ENCODE peak calls at places on chromosomes 7 and 10, in ten cellular contexts. I is foreskin fibroblast; W is PC-3; P is CD4-positive, alpha-beta T cell; M is mucosa of descending colon; V is heart right ventricle; N is esophagus muscularis mucosa; T is nephron progenitor cell; H is epithelial cell of esophagus; O is tibial artery. Z is an unnamed sample.
A peak's percentile ranks its signal among the peaks of the same experiment; 100 is the strongest.

GRCh38 chr10:111082102-111082975 is 5.5 kb downstream of the ADRA2A start:
- DNase-seq in P (no peak), I (no peak), V (no peak), T (no peak), M (no peak), N (peak; percentile 89), H (no peak), O (no peak), W (no peak), Z (no peak)

GRCh38 chr10:76113952-76114351 is 682.5 kb downstream of the LRMDA start:
- DNase-seq in N (no peak), V (no peak), T (peak; percentile 11), H (peak; percentile 91), W (peak; percentile 98), P (no peak), I (no peak), M (no peak), O (no peak), Z (no peak)

GRCh38 chr7:51126813-51127617 is 189.6 kb downstream of the COBL start:
- DNase-seq in M (no peak), T (no peak), I (no peak), O (no peak), N (peak; percentile 88), H (no peak), P (no peak), W (no peak), V (no peak), Z (no peak)

GRCh38 chr10:809671-810350 is 120.3 kb upstream of the DIP2C start:
- DNase-seq in M (no peak), P (no peak), W (no peak), V (peak; percentile 75), H (no peak), I (no peak), T (no peak), N (no peak), O (no peak), Z (no peak)

GRCh38 chr7:98265841-98266271 is 13.8 kb upstream of the TECPR1 start:
- DNase-seq in V (no peak), T (no peak), W (no peak), N (no peak), O (no peak), I (peak; percentile 75), P (no peak), M (no peak), H (no peak), Z (no peak)

GRCh38 chr7:141737118-141737835 is 881 bp upstream of the SSBP1 start:
- DNase-seq in P (no peak), M (peak; percentile 39), O (no peak), N (no peak), V (no peak), H (peak; percentile 63), I (peak; percentile 4), T (no peak), W (peak; percentile 8), Z (no peak)

GRCh38 chr7:47951374-47951773 is 3.1 kb upstream of the PKD1L1 start:
- DNase-seq in V (no peak), T (no peak), M (no peak), O (no peak), I (no peak), N (no peak), P (no peak), W (peak; percentile 58), H (no peak), Z (no peak)

GRCh38 chr7:157676456-157677255 is 339.9 kb downstream of the DNAJB6 start:
- DNase-seq in V (no peak), N (no peak), M (peak; percentile 19), W (peak; percentile 18), H (no peak), O (no peak), P (no peak), I (no peak), T (no peak), Z (peak; percentile 16)

GRCh38 chr7:39617010-39617409 is 6.4 kb upstream of the RALA start:
- DNase-seq in P (no peak), W (peak; percentile 41), M (no peak), V (no peak), H (peak; percentile 38), T (no peak), N (no peak), O (no peak), I (peak; percentile 60), Z (no peak)

DNA sequence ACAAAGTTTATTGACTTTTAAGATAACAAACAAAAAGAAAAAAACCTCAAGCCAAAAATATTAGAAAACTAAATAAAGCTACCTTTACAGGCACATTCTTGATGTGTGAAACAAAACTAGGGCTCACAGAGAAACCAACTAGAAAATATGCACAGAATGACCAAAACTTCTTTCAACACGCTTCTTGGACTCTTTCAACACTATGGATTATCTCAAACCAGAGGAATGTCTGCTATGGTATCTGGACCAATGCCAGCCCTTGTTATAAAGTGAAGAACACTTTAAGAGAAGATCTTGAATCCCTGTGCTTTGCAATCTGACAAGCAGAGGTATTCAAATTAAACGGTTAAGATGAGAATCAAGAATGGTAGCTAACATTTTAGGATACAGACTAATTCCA is 76.6 kb downstream of the DNAJC1 start:
- DNase-seq in O (no peak), I (peak; percentile 93), T (no peak), H (peak; percentile 95), V (no peak), N (no peak), M (no peak), W (peak; percentile 79), P (no peak), Z (no peak)
- TF ChIP-seq CTCF in O (no peak), I (no peak), T (no peak), H (no peak), V (no peak), N (no peak), M (no peak), W (no peak), P (no peak), Z (no peak)

GRCh38 chr10:96414303-96414702 is 55.5 kb upstream of the OPALIN start:
- DNase-seq in O (no peak), M (no peak), V (no peak), P (no peak), T (no peak), N (peak; percentile 62), H (no peak), W (no peak), I (no peak), Z (no peak)

GRCh38 chr10:96410296-96410695 is 51.5 kb upstream of the OPALIN start:
- DNase-seq in P (no peak), M (no peak), T (no peak), H (no peak), N (no peak), V (no peak), I (no peak), W (no peak), O (no peak), Z (no peak)

GRCh38 chr10:96415150-96415895 is 56.5 kb upstream of the OPALIN start:
- DNase-seq in H (no peak), O (no peak), V (no peak), I (no peak), N (no peak), M (no peak), T (no peak), W (no peak), P (no peak), Z (no peak)

GRCh38 chr10:96415896-96416554 is 57.2 kb upstream of the OPALIN start:
- DNase-seq in I (no peak), N (peak; percentile 77), M (no peak), O (no peak), H (no peak), P (no peak), W (no peak), V (no peak), T (no peak), Z (no peak)

GRCh38 chr10:96413151-96413787 is 54.5 kb upstream of the OPALIN start:
- DNase-seq in W (no peak), T (no peak), H (no peak), I (no peak), P (no peak), N (no peak), V (peak; percentile 26), O (no peak), M (no peak), Z (no peak)
- TF ChIP-seq CTCF in W (peak; percentile 30), T (no peak), H (no peak), I (no peak), P (no peak), N (no peak), V (no peak), O (no peak), M (no peak), Z (peak; percentile 28)

GRCh38 chr10:14099885-14100284 is 230.8 kb downstream of the FRMD4A start:
- DNase-seq in P (no peak), H (no peak), O (no peak), N (no peak), I (no peak), T (no peak), V (no peak), M (no peak), W (no peak), Z (no peak)

GRCh38 chr10:14092749-14093148 is 238.0 kb downstream of the FRMD4A start:
- DNase-seq in M (no peak), W (no peak), I (no peak), N (no peak), H (no peak), O (no peak), T (peak; percentile 21), V (no peak), P (no peak), Z (no peak)

GRCh38 chr10:14089556-14090297 is 241.0 kb downstream of the FRMD4A start:
- DNase-seq in N (peak; percentile 81), H (no peak), T (no peak), V (no peak), P (no peak), I (peak; percentile 36), M (no peak), W (no peak), O (no peak), Z (no peak)

GRCh38 chr10:14093735-14094484 is 236.8 kb downstream of the FRMD4A start:
- DNase-seq in V (no peak), N (no peak), P (no peak), O (no peak), H (peak; percentile 42), T (peak; percentile 18), M (no peak), I (peak; percentile 74), W (peak; percentile 43), Z (no peak)
- TF ChIP-seq CTCF in V (peak; percentile 57), N (peak; percentile 29), P (peak; percentile 9), O (peak; percentile 41), H (peak; percentile 51), T (peak; percentile 28), M (no peak), I (peak; percentile 59), W (peak; percentile 60), Z (no peak)

DNA sequence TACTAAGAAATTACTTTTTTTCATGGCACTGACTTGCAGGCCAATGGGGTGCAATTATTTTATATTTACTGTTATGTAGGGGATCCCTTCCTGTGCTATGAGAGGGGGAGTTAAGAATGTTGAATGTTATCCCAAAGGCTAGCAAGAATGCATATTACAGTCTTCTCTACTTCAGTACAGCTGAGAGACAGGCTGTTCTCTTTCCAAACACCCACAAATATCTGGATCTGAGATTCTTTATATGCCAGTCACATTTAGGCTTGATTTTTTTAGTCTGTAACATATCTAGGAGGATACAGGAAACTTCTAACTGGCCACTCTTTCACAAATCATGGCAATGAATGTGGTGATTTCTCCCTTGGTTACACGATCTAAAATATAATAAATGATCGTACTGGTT is 266.4 kb upstream of the FZD8 start:
- DNase-seq in W (no peak), M (no peak), T (no peak), N (no peak), I (peak; percentile 45), P (no peak), O (no peak), V (no peak), H (no peak), Z (no peak)
- TF ChIP-seq CTCF in W (no peak), M (no peak), T (no peak), N (no peak), I (no peak), P (no peak), O (no peak), V (no peak), H (no peak), Z (no peak)

GRCh38 chr10:92757066-92757716 is 67.4 kb downstream of the HHEX start:
- DNase-seq in P (no peak), I (peak; percentile 81), N (peak; percentile 96), W (peak; percentile 55), M (peak; percentile 64), O (peak; percentile 95), H (peak; percentile 33), T (peak; percentile 22), V (peak; percentile 86), Z (peak; percentile 86)
- TF ChIP-seq CTCF in P (no peak), I (no peak), N (no peak), W (no peak), M (no peak), O (peak; percentile 34), H (no peak), T (no peak), V (peak; percentile 26), Z (no peak)

Z was measured in CD14-positive monocyte.